ENCODE peak calls at places on chromosomes 16 and 17, in nine cellular contexts. S is anterior cingulate cortex; C is WTC11; X is ACHN; F is right cardiac atrium; Q is NB4; Z is Calu3; R is activated CD8-positive, alpha-beta memory T cell treated with anti-CD3 and anti-CD28 coated beads for 1 hour; J is hippocampal formation. V is an unnamed sample.

GRCh38 chr16:81669473-81670350 is 109.4 kb upstream of the PLCG2 start:
- DNase-seq in C (no peak), F (peak; percentile 21), Z (no peak), R (no peak), Q (no peak), X (no peak), J (no peak), S (no peak), V (no peak)

GRCh38 chr17:17448076-17448475 is 28.7 kb upstream of the MED9 start:
- DNase-seq in C (no peak), F (no peak), S (no peak), R (no peak), J (no peak), X (no peak), Z (no peak), Q (no peak), V (no peak)

GRCh38 chr16:27332105-27332504 is 18.3 kb downstream of the IL4R start:
- DNase-seq in J (no peak), Q (no peak), Z (no peak), C (no peak), X (no peak), S (no peak), F (no peak), R (no peak), V (no peak)

GRCh38 chr16:78638371-78638770 is 538.9 kb downstream of the WWOX start:
- DNase-seq in F (no peak), C (no peak), J (no peak), S (no peak), R (no peak), Q (no peak), X (no peak), Z (no peak), V (no peak)

GRCh38 chr17:46205975-46206374 is 12.7 kb upstream of the KANSL1 start:
- DNase-seq in Q (no peak), Z (no peak), J (no peak), C (no peak), X (no peak), R (no peak), S (no peak), F (no peak), V (no peak)

GRCh38 chr17:73401911-73402310 is 90.1 kb upstream of the CDC42EP4 start:
- DNase-seq in F (no peak), Z (no peak), S (peak; percentile 25), C (peak; percentile 63), Q (peak; percentile 36), X (no peak), R (no peak), J (no peak), V (no peak)

GRCh38 chr17:46974086-46974485 is 5.0 kb downstream of the RPRML start:
- DNase-seq in C (no peak), R (no peak), Q (no peak), Z (no peak), J (no peak), F (no peak), S (no peak), X (no peak), V (no peak)

GRCh38 chr17:45319239-45319703 is 2.5 kb upstream of the MAP3K14 start:
- DNase-seq in C (no peak), R (no peak), Q (peak; percentile 35), Z (peak; percentile 42), X (peak; percentile 57), F (no peak), J (no peak), S (peak; percentile 39), V (no peak)

GRCh38 chr16:58366247-58367031 is 25.8 kb upstream of the GINS3 start:
- DNase-seq in C (no peak), X (no peak), J (no peak), S (no peak), Q (peak; percentile 46), R (no peak), Z (no peak), F (no peak), V (no peak)

GRCh38 chr17:39183045-39183444 is 14.4 kb downstream of the CACNB1 start:
- DNase-seq in Z (no peak), C (no peak), S (no peak), X (no peak), F (no peak), J (no peak), R (no peak), Q (no peak), V (no peak)

GRCh38 chr17:6241381-6241780 is 171.2 kb downstream of the WSCD1 start:
- DNase-seq in F (no peak), R (no peak), J (no peak), Z (no peak), S (no peak), C (no peak), X (no peak), Q (no peak), V (no peak)

GRCh38 chr17:2580156-2580555 is 13.3 kb upstream of the PAFAH1B1 start:
- DNase-seq in C (no peak), X (no peak), S (no peak), J (no peak), Z (no peak), F (no peak), Q (no peak), R (no peak), V (no peak)

GRCh38 chr17:28937044-28937729 is 14.1 kb downstream of the PHF12 start:
- DNase-seq in R (no peak), F (no peak), S (no peak), X (no peak), C (no peak), Q (peak; percentile 88), Z (peak; percentile 57), J (peak; percentile 88), V (no peak)

GRCh38 chr16:66923866-66924265 is 1.5 kb downstream of the RRAD start:
- DNase-seq in R (no peak), X (no peak), Z (no peak), Q (peak; percentile 41), F (no peak), C (no peak), J (no peak), S (no peak), V (no peak)

GRCh38 chr16:69498926-69499325 is 66.8 kb upstream of the NFAT5 start:
- DNase-seq in Z (no peak), R (no peak), Q (no peak), F (no peak), X (no peak), S (no peak), J (no peak), C (no peak), V (no peak)

GRCh38 chr17:6019959-6020358 is 50.2 kb upstream of the WSCD1 start:
- DNase-seq in C (no peak), Q (no peak), X (no peak), J (no peak), S (no peak), Z (no peak), F (no peak), R (no peak), V (no peak)

GRCh38 chr17:1375615-1376014 is 24.4 kb downstream of the YWHAE start:
- DNase-seq in S (no peak), X (no peak), R (no peak), Q (no peak), Z (no peak), C (no peak), J (no peak), F (no peak), V (no peak)

GRCh38 chr17:83190601-83191387 is 111.4 kb downstream of the METRNL start:
- DNase-seq in C (no peak), S (no peak), F (peak; percentile 50), Q (no peak), Z (no peak), J (no peak), R (no peak), X (no peak), V (no peak)

GRCh38 chr17:62381561-62381960 is 1.2 kb downstream of the EFCAB3 start:
- DNase-seq in S (no peak), F (no peak), Z (no peak), Q (no peak), X (no peak), C (no peak), R (no peak), J (no peak), V (no peak)

GRCh38 chr16:67397812-67398545 is 4.7 kb upstream of the TPPP3 start:
- DNase-seq in S (no peak), F (peak; percentile 48), C (no peak), Q (no peak), R (no peak), X (peak; percentile 59), Z (no peak), J (no peak), V (no peak)

GRCh38 chr17:50570516-50570915 is 10.0 kb downstream of the CACNA1G start:
- DNase-seq in Q (no peak), C (no peak), F (no peak), J (no peak), X (no peak), Z (no peak), R (no peak), S (no peak), V (no peak)

GRCh38 chr16:29775742-29776408 is 2.2 kb upstream of the ZG16 start:
- DNase-seq in X (no peak), S (no peak), J (no peak), Q (no peak), F (no peak), R (no peak), Z (peak; percentile 49), C (no peak), V (no peak)

GRCh38 chr16:83952940-83953795 is at the start of gene OSGIN1:
- DNase-seq in C (no peak), J (peak; percentile 76), R (peak; percentile 21), S (peak; percentile 66), Q (peak; percentile 95), X (peak; percentile 98), Z (peak; percentile 96), F (peak; percentile 99), V (peak; percentile 97)

GRCh38 chr16:63201851-63202250 is 1165.6 kb upstream of the CDH8 start:
- DNase-seq in J (no peak), S (no peak), F (no peak), C (no peak), X (no peak), R (no peak), Z (no peak), Q (no peak), V (no peak)

GRCh38 chr16:85715169-85716015 is 26.6 kb upstream of the GINS2 start:
- DNase-seq in J (no peak), Z (no peak), C (no peak), Q (no peak), S (no peak), F (no peak), R (no peak), X (no peak), V (no peak)